ENCODE peak calls at places on chromosomes 5 and 9, in seven cellular contexts. K is heart right ventricle; R is sciatic nerve; I is activated CD4-positive, alpha-beta T cell treated with anti-CD3 and anti-CD28 coated beads, Interleukin-2, amount 50 U/mL, for 24 hours; M is EL; Q is fibroblast of the conjunctiva; V is non-pigmented ciliary epithelial cell. B is an unnamed sample.

GRCh38 chr9:119307471-119307870 is 61.8 kb downstream of the BRINP1 start:
- DNase-seq in K (no peak), R (no peak), I (no peak), M (no peak), Q (no peak), V (no peak), B (peak)

GRCh38 chr5:57410374-57411320 is 72.0 kb downstream of the ACTBL2 start:
- DNase-seq in K (no peak), R (no peak), I (no peak), M (no peak), Q (no peak), V (no peak), B (no peak)

GRCh38 chr5:621341-621761 is 9.2 kb downstream of the CEP72 start:
- DNase-seq in K (no peak), R (peak), I (no peak), M (no peak), Q (no peak), V (no peak), B (no peak)

GRCh38 chr9:72972636-72973035 is 19.8 kb upstream of the ALDH1A1 start:
- DNase-seq in K (no peak), R (no peak), I (no peak), M (no peak), Q (no peak), V (no peak), B (no peak)

GRCh38 chr5:145818604-145819003 is 16.5 kb downstream of the PRELID2 start:
- DNase-seq in K (no peak), R (no peak), I (no peak), M (no peak), Q (no peak), V (no peak), B (no peak)

GRCh38 chr5:174326372-174326771 is 280.9 kb downstream of the NSG2 start:
- DNase-seq in K (no peak), R (no peak), I (no peak), M (no peak), Q (no peak), V (no peak), B (no peak)

GRCh38 chr5:16889203-16889971 is 46.7 kb downstream of the MYO10 start:
- DNase-seq in K (no peak), R (no peak), I (no peak), M (peak), Q (no peak), V (peak), B (no peak)

GRCh38 chr5:134124289-134125194 is 10.1 kb downstream of the TCF7 start:
- DNase-seq in K (no peak), R (peak), I (no peak), M (peak), Q (peak), V (no peak), B (no peak)

GRCh38 chr9:26193237-26193636 is 515.0 kb upstream of the TUSC1 start:
- DNase-seq in K (no peak), R (no peak), I (no peak), M (no peak), Q (no peak), V (no peak), B (no peak)

GRCh38 chr9:83062653-83063527 is at the start of gene RASEF:
- DNase-seq in K (no peak), R (no peak), I (no peak), M (peak), Q (no peak), V (no peak), B (no peak)

GRCh38 chr9:21690561-21690960 is 111.9 kb upstream of the MTAP start:
- DNase-seq in K (no peak), R (no peak), I (no peak), M (peak), Q (no peak), V (peak), B (no peak)

GRCh38 chr5:37875051-37875787 is 35.4 kb upstream of the GDNF start:
- DNase-seq in K (no peak), R (no peak), I (no peak), M (peak), Q (peak), V (no peak), B (no peak)

B was measured in putamen.